ENCODE peak calls at places on chromosomes 2 and 18, in eight cellular contexts. One of them, this sample, is unnamed.

GRCh38 chr2:75098856-75099255 is 100.5 kb downstream of the TACR1 start:
- DNase-seq in transverse colon: no peak
- DNase-seq in A549: peak
- DNase-seq in coronary artery: no peak
- DNase-seq in ovary: no peak
- DNase-seq in dorsolateral prefrontal cortex: no peak
- DNase-seq in SK-N-SH: peak
- DNase-seq in CD8-positive, alpha-beta T cell: no peak
- DNase-seq in this sample: no peak

GRCh38 chr2:200627110-200627770 is 41.4 kb downstream of the AOX1 start:
- DNase-seq in transverse colon: no peak
- DNase-seq in A549: no peak
- DNase-seq in coronary artery: no peak
- DNase-seq in ovary: no peak
- DNase-seq in dorsolateral prefrontal cortex: no peak
- DNase-seq in SK-N-SH: no peak
- DNase-seq in CD8-positive, alpha-beta T cell: no peak
- DNase-seq in this sample: no peak

GRCh38 chr2:119228964-119229363 is 5.3 kb downstream of the STEAP3 start:
- DNase-seq in transverse colon: no peak
- DNase-seq in A549: no peak
- DNase-seq in coronary artery: no peak
- DNase-seq in ovary: no peak
- DNase-seq in dorsolateral prefrontal cortex: no peak
- DNase-seq in SK-N-SH: no peak
- DNase-seq in CD8-positive, alpha-beta T cell: no peak
- DNase-seq in this sample: no peak

GRCh38 chr2:74146929-74147728 is 583 bp downstream of the BOLA3 start:
- DNase-seq in transverse colon: no peak
- DNase-seq in A549: no peak
- DNase-seq in coronary artery: no peak
- DNase-seq in ovary: no peak
- DNase-seq in dorsolateral prefrontal cortex: peak
- DNase-seq in SK-N-SH: no peak
- DNase-seq in CD8-positive, alpha-beta T cell: no peak
- DNase-seq in this sample: no peak

GRCh38 chr2:10342245-10342951 is 39.7 kb downstream of the HPCAL1 start:
- DNase-seq in transverse colon: no peak
- DNase-seq in A549: no peak
- DNase-seq in coronary artery: no peak
- DNase-seq in ovary: no peak
- DNase-seq in dorsolateral prefrontal cortex: no peak
- DNase-seq in SK-N-SH: no peak
- DNase-seq in CD8-positive, alpha-beta T cell: no peak
- DNase-seq in this sample: peak

GRCh38 chr2:105712166-105712915 is 32.4 kb upstream of the NCK2 start:
- DNase-seq in transverse colon: no peak
- DNase-seq in A549: peak
- DNase-seq in coronary artery: no peak
- DNase-seq in ovary: no peak
- DNase-seq in dorsolateral prefrontal cortex: no peak
- DNase-seq in SK-N-SH: no peak
- DNase-seq in CD8-positive, alpha-beta T cell: no peak
- DNase-seq in this sample: peak

GRCh38 chr2:204315236-204315662 is 230.0 kb upstream of the PARD3B start:
- DNase-seq in transverse colon: peak
- DNase-seq in A549: no peak
- DNase-seq in coronary artery: no peak
- DNase-seq in ovary: no peak
- DNase-seq in dorsolateral prefrontal cortex: peak
- DNase-seq in SK-N-SH: no peak
- DNase-seq in CD8-positive, alpha-beta T cell: no peak
- DNase-seq in this sample: peak

GRCh38 chr2:112482309-112483046 is 522 bp downstream of the TTL start:
- DNase-seq in transverse colon: peak
- DNase-seq in A549: peak
- DNase-seq in coronary artery: peak
- DNase-seq in ovary: peak
- DNase-seq in dorsolateral prefrontal cortex: peak
- DNase-seq in SK-N-SH: peak
- DNase-seq in CD8-positive, alpha-beta T cell: peak
- DNase-seq in this sample: peak

GRCh38 chr18:55386545-55386944 is 201.4 kb downstream of the TCF4 start:
- DNase-seq in transverse colon: no peak
- DNase-seq in A549: no peak
- DNase-seq in coronary artery: no peak
- DNase-seq in ovary: no peak
- DNase-seq in dorsolateral prefrontal cortex: no peak
- DNase-seq in SK-N-SH: peak
- DNase-seq in CD8-positive, alpha-beta T cell: no peak
- DNase-seq in this sample: no peak

GRCh38 chr18:55384115-55384514 is 203.9 kb downstream of the TCF4 start:
- DNase-seq in transverse colon: no peak
- DNase-seq in A549: no peak
- DNase-seq in coronary artery: no peak
- DNase-seq in ovary: no peak
- DNase-seq in dorsolateral prefrontal cortex: no peak
- DNase-seq in SK-N-SH: no peak
- DNase-seq in CD8-positive, alpha-beta T cell: no peak
- DNase-seq in this sample: no peak

GRCh38 chr18:55384551-55385275 is 203.3 kb downstream of the TCF4 start:
- DNase-seq in transverse colon: peak
- DNase-seq in A549: peak
- DNase-seq in coronary artery: no peak
- DNase-seq in ovary: no peak
- DNase-seq in dorsolateral prefrontal cortex: no peak
- DNase-seq in SK-N-SH: peak
- DNase-seq in CD8-positive, alpha-beta T cell: no peak
- DNase-seq in this sample: no peak

GRCh38 chr18:55385770-55386169 is 202.2 kb downstream of the TCF4 start:
- DNase-seq in transverse colon: no peak
- DNase-seq in A549: no peak
- DNase-seq in coronary artery: no peak
- DNase-seq in ovary: no peak
- DNase-seq in dorsolateral prefrontal cortex: peak
- DNase-seq in SK-N-SH: no peak
- DNase-seq in CD8-positive, alpha-beta T cell: no peak
- DNase-seq in this sample: no peak

DNA sequence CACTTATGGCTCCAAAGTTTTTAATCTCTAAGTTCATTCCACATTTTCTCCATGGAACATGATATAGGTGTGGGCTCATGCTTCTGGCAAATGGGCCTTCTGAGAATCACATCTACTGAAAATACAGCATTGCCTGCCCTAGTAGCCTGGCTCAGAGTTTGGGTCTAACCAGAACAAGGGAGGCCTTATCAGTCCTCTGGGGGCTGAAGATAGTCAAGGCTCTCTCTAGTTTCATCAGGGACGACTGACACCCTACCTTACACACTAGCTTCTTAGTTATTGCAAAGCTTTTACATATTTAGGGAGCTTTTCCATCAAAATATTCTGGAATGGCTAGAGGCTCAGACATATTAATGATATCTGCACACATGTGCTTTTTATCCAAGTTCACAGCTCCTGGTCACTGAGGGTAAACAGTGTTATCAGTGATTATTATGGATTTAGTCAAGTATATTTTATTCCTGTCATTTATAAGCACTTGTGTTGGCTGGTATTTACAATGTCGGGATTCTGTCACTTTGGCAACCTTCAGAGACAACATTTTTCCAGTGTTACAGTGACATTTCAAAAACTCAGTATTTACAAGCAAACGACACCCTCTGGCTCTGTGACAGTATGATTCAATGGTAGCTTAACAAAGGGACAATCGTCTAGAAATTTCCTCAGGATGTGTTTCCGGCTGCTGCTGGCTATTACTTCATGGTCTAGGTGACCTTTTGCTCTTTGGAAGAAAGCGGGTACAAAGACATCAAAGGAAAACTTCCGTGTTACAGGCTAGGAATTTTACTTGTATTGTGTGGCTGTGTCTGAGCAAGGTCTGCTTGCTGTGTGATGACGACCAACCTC is 200.6 kb downstream of the TCF4 start:
- DNase-seq in transverse colon: no peak
- DNase-seq in A549: no peak
- DNase-seq in coronary artery: no peak
- DNase-seq in ovary: no peak
- DNase-seq in dorsolateral prefrontal cortex: no peak
- DNase-seq in SK-N-SH: no peak
- DNase-seq in CD8-positive, alpha-beta T cell: no peak
- DNase-seq in this sample: peak
- H3K27ac ChIP-seq in transverse colon: no peak
- H3K27ac ChIP-seq in A549: no peak
- H3K27ac ChIP-seq in coronary artery: no peak
- H3K27ac ChIP-seq in ovary: no peak
- H3K27ac ChIP-seq in dorsolateral prefrontal cortex: peak
- H3K27ac ChIP-seq in SK-N-SH: no peak
- H3K27ac ChIP-seq in CD8-positive, alpha-beta T cell: no peak
- H3K27ac ChIP-seq in this sample: no peak

GRCh38 chr2:216792222-216793001 is 67.5 kb downstream of the TNP1 start:
- DNase-seq in transverse colon: no peak
- DNase-seq in A549: no peak
- DNase-seq in coronary artery: peak
- DNase-seq in ovary: peak
- DNase-seq in dorsolateral prefrontal cortex: no peak
- DNase-seq in SK-N-SH: peak
- DNase-seq in CD8-positive, alpha-beta T cell: no peak
- DNase-seq in this sample: no peak
- TF ChIP-seq CTCF in transverse colon: no peak
- TF ChIP-seq CTCF in A549: no peak
- TF ChIP-seq CTCF in coronary artery: no peak
- TF ChIP-seq CTCF in ovary: no peak
- TF ChIP-seq CTCF in dorsolateral prefrontal cortex: no peak
- TF ChIP-seq CTCF in SK-N-SH: peak
- TF ChIP-seq CTCF in CD8-positive, alpha-beta T cell: no peak
- TF ChIP-seq CTCF in this sample: no peak

GRCh38 chr2:56170536-56170935 is 13.3 kb upstream of the CCDC85A start:
- DNase-seq in transverse colon: no peak
- DNase-seq in A549: no peak
- DNase-seq in coronary artery: no peak
- DNase-seq in ovary: no peak
- DNase-seq in dorsolateral prefrontal cortex: no peak
- DNase-seq in SK-N-SH: no peak
- DNase-seq in CD8-positive, alpha-beta T cell: no peak
- DNase-seq in this sample: no peak

GRCh38 chr2:56167616-56168015 is 16.2 kb upstream of the CCDC85A start:
- DNase-seq in transverse colon: no peak
- DNase-seq in A549: no peak
- DNase-seq in coronary artery: no peak
- DNase-seq in ovary: no peak
- DNase-seq in dorsolateral prefrontal cortex: no peak
- DNase-seq in SK-N-SH: no peak
- DNase-seq in CD8-positive, alpha-beta T cell: no peak
- DNase-seq in this sample: no peak

GRCh38 chr2:56170988-56171387 is 12.8 kb upstream of the CCDC85A start:
- DNase-seq in transverse colon: no peak
- DNase-seq in A549: no peak
- DNase-seq in coronary artery: no peak
- DNase-seq in ovary: no peak
- DNase-seq in dorsolateral prefrontal cortex: no peak
- DNase-seq in SK-N-SH: no peak
- DNase-seq in CD8-positive, alpha-beta T cell: no peak
- DNase-seq in this sample: no peak

GRCh38 chr2:56169521-56169920 is 14.3 kb upstream of the CCDC85A start:
- DNase-seq in transverse colon: no peak
- DNase-seq in A549: no peak
- DNase-seq in coronary artery: no peak
- DNase-seq in ovary: no peak
- DNase-seq in dorsolateral prefrontal cortex: no peak
- DNase-seq in SK-N-SH: no peak
- DNase-seq in CD8-positive, alpha-beta T cell: no peak
- DNase-seq in this sample: no peak

DNA sequence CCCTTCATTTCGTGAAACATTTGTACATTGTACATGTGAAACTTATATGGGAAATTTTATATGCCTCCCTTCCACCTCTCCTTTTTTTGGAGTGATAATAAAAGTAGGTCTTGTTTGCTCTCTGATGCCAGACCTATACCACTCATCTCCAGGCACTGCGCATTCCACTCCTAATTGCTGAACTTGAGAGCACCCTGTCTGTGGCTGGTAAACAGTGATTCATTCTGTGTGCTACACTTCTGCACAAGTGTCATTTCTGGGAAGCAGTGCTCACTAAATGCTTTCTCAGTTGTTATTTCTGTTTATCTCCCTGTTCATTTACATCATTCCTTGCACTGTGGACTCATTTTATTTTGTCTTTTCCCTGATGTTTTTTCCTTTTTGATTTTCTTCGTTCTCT is 15.6 kb upstream of the CCDC85A start:
- DNase-seq in transverse colon: no peak
- DNase-seq in A549: no peak
- DNase-seq in coronary artery: no peak
- DNase-seq in ovary: no peak
- DNase-seq in dorsolateral prefrontal cortex: no peak
- DNase-seq in SK-N-SH: no peak
- DNase-seq in CD8-positive, alpha-beta T cell: no peak
- DNase-seq in this sample: no peak
- H3K27ac ChIP-seq in transverse colon: no peak
- H3K27ac ChIP-seq in A549: no peak
- H3K27ac ChIP-seq in coronary artery: no peak
- H3K27ac ChIP-seq in ovary: no peak
- H3K27ac ChIP-seq in dorsolateral prefrontal cortex: no peak
- H3K27ac ChIP-seq in SK-N-SH: peak
- H3K27ac ChIP-seq in CD8-positive, alpha-beta T cell: no peak
- H3K27ac ChIP-seq in this sample: no peak

GRCh38 chr2:3445891-3446290 is 66.4 kb downstream of the TRAPPC12 start:
- DNase-seq in transverse colon: no peak
- DNase-seq in A549: no peak
- DNase-seq in coronary artery: no peak
- DNase-seq in ovary: no peak
- DNase-seq in dorsolateral prefrontal cortex: no peak
- DNase-seq in SK-N-SH: no peak
- DNase-seq in CD8-positive, alpha-beta T cell: no peak
- DNase-seq in this sample: no peak

GRCh38 chr2:3441465-3441864 is 62.0 kb downstream of the TRAPPC12 start:
- DNase-seq in transverse colon: no peak
- DNase-seq in A549: no peak
- DNase-seq in coronary artery: no peak
- DNase-seq in ovary: no peak
- DNase-seq in dorsolateral prefrontal cortex: no peak
- DNase-seq in SK-N-SH: no peak
- DNase-seq in CD8-positive, alpha-beta T cell: no peak
- DNase-seq in this sample: no peak

GRCh38 chr2:3443083-3443482 is 63.6 kb downstream of the TRAPPC12 start:
- DNase-seq in transverse colon: no peak
- DNase-seq in A549: no peak
- DNase-seq in coronary artery: no peak
- DNase-seq in ovary: no peak
- DNase-seq in dorsolateral prefrontal cortex: no peak
- DNase-seq in SK-N-SH: no peak
- DNase-seq in CD8-positive, alpha-beta T cell: no peak
- DNase-seq in this sample: no peak

GRCh38 chr2:3442185-3442584 is 62.7 kb downstream of the TRAPPC12 start:
- DNase-seq in transverse colon: no peak
- DNase-seq in A549: no peak
- DNase-seq in coronary artery: no peak
- DNase-seq in ovary: no peak
- DNase-seq in dorsolateral prefrontal cortex: no peak
- DNase-seq in SK-N-SH: no peak
- DNase-seq in CD8-positive, alpha-beta T cell: no peak
- DNase-seq in this sample: no peak

DNA sequence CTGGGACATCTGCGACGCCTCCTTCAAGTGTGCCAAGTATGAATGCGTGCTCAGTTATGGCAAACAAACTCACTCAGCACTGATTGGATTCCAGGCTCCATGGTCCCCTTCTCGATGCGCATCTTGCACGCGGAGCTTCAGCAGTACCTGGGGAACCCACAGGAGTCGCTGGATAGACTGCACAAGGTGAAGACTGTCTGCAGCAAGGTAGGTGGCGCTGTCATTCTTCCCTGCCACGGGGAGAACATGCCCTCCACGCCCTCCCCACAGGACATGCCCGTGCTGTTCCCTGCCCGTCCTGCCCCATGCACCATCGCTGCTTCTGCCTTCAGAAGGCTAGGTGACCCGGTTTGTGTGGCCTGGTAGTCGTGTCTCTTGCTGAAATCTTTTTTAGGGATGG is 64.2 kb downstream of the TRAPPC12 start:
- DNase-seq in transverse colon: no peak
- DNase-seq in A549: peak
- DNase-seq in coronary artery: no peak
- DNase-seq in ovary: no peak
- DNase-seq in dorsolateral prefrontal cortex: no peak
- DNase-seq in SK-N-SH: no peak
- DNase-seq in CD8-positive, alpha-beta T cell: no peak
- DNase-seq in this sample: no peak
- TF ChIP-seq CTCF in transverse colon: no peak
- TF ChIP-seq CTCF in A549: no peak
- TF ChIP-seq CTCF in coronary artery: no peak
- TF ChIP-seq CTCF in ovary: no peak
- TF ChIP-seq CTCF in dorsolateral prefrontal cortex: no peak
- TF ChIP-seq CTCF in SK-N-SH: peak
- TF ChIP-seq CTCF in CD8-positive, alpha-beta T cell: no peak
- TF ChIP-seq CTCF in this sample: no peak

This sample was measured in pancreas.